ENCODE peak calls at places on chromosomes 7 and 10, in five cellular contexts. One of them, this sample, is unnamed. For H3K9me3 and H3K27me3, the result is how much of the 10 kb centered on the place peaks cover.

GRCh38 chr7:8536431-8536830 is 103.0 kb downstream of the NXPH1 start:
- DNase-seq in endothelial cell of umbilical vein: no peak
- DNase-seq in CD4-positive, CD25-positive, alpha-beta regulatory T cell: no peak
- DNase-seq in astrocyte: no peak
- DNase-seq in GM23248: no peak
- DNase-seq in this sample: no peak

GRCh38 chr7:98266840-98267239 is 14.6 kb upstream of the BRI3 start:
- DNase-seq in astrocyte: no peak
- DNase-seq in CD4-positive, CD25-positive, alpha-beta regulatory T cell: no peak
- DNase-seq in endothelial cell of umbilical vein: no peak
- DNase-seq in GM23248: peak
- DNase-seq in this sample: peak

GRCh38 chr7:119436882-119437281 is 836.1 kb upstream of the KCND2 start:
- DNase-seq in endothelial cell of umbilical vein: no peak
- DNase-seq in GM23248: no peak
- DNase-seq in astrocyte: no peak
- DNase-seq in CD4-positive, CD25-positive, alpha-beta regulatory T cell: no peak
- DNase-seq in this sample: no peak

GRCh38 chr10:84256510-84257342 is 11.9 kb downstream of the RGR start:
- DNase-seq in endothelial cell of umbilical vein: peak
- DNase-seq in astrocyte: peak
- DNase-seq in CD4-positive, CD25-positive, alpha-beta regulatory T cell: peak
- DNase-seq in GM23248: peak
- DNase-seq in this sample: peak

GRCh38 chr10:70458329-70459060 is 17.0 kb upstream of the NODAL start:
- DNase-seq in CD4-positive, CD25-positive, alpha-beta regulatory T cell: no peak
- DNase-seq in GM23248: peak
- DNase-seq in astrocyte: peak
- DNase-seq in endothelial cell of umbilical vein: peak
- DNase-seq in this sample: peak

GRCh38 chr10:116849271-116850057 is at the start of gene ENO4:
- DNase-seq in GM23248: peak
- DNase-seq in astrocyte: peak
- DNase-seq in endothelial cell of umbilical vein: peak
- DNase-seq in CD4-positive, CD25-positive, alpha-beta regulatory T cell: peak
- DNase-seq in this sample: peak

GRCh38 chr7:70786076-70786475 is 345.9 kb upstream of the GALNT17 start:
- DNase-seq in endothelial cell of umbilical vein: no peak
- DNase-seq in astrocyte: no peak
- DNase-seq in CD4-positive, CD25-positive, alpha-beta regulatory T cell: no peak
- DNase-seq in GM23248: no peak
- DNase-seq in this sample: no peak

GRCh38 chr10:70162892-70163201 is 7.5 kb downstream of the SAR1A start:
- DNase-seq in astrocyte: no peak
- DNase-seq in endothelial cell of umbilical vein: no peak
- DNase-seq in GM23248: no peak
- DNase-seq in CD4-positive, CD25-positive, alpha-beta regulatory T cell: peak
- DNase-seq in this sample: peak

GRCh38 chr10:110502851-110503301 is 5.2 kb downstream of the DUSP5 start:
- DNase-seq in astrocyte: peak
- DNase-seq in CD4-positive, CD25-positive, alpha-beta regulatory T cell: peak
- DNase-seq in GM23248: peak
- DNase-seq in endothelial cell of umbilical vein: peak
- DNase-seq in this sample: peak

GRCh38 chr7:5491251-5492044 is 67.8 kb upstream of the TNRC18 start:
- DNase-seq in GM23248: no peak
- DNase-seq in astrocyte: no peak
- DNase-seq in CD4-positive, CD25-positive, alpha-beta regulatory T cell: no peak
- DNase-seq in endothelial cell of umbilical vein: no peak
- DNase-seq in this sample: no peak

GRCh38 chr7:42090806-42091205 is 146.2 kb downstream of the GLI3 start:
- DNase-seq in GM23248: no peak
- DNase-seq in endothelial cell of umbilical vein: no peak
- DNase-seq in astrocyte: no peak
- DNase-seq in CD4-positive, CD25-positive, alpha-beta regulatory T cell: no peak
- DNase-seq in this sample: no peak

GRCh38 chr7:129721139-129721538 is 109.6 kb downstream of the NRF1 start:
- DNase-seq in astrocyte: no peak
- DNase-seq in CD4-positive, CD25-positive, alpha-beta regulatory T cell: no peak
- DNase-seq in endothelial cell of umbilical vein: no peak
- DNase-seq in GM23248: peak
- DNase-seq in this sample: no peak

GRCh38 chr7:88546808-88547207 is 212.7 kb upstream of the ZNF804B start:
- DNase-seq in CD4-positive, CD25-positive, alpha-beta regulatory T cell: no peak
- DNase-seq in astrocyte: no peak
- DNase-seq in endothelial cell of umbilical vein: peak
- DNase-seq in GM23248: peak
- DNase-seq in this sample: no peak

GRCh38 chr10:123165445-123166072 is 11.4 kb downstream of the BUB3 start:
- DNase-seq in astrocyte: no peak
- DNase-seq in endothelial cell of umbilical vein: no peak
- DNase-seq in GM23248: no peak
- DNase-seq in CD4-positive, CD25-positive, alpha-beta regulatory T cell: no peak
- DNase-seq in this sample: no peak

GRCh38 chr7:158353606-158354570 is 233.7 kb downstream of the PTPRN2 start:
- DNase-seq in astrocyte: no peak
- DNase-seq in endothelial cell of umbilical vein: no peak
- DNase-seq in GM23248: peak
- DNase-seq in CD4-positive, CD25-positive, alpha-beta regulatory T cell: no peak
- DNase-seq in this sample: peak

GRCh38 chr7:151684408-151685175 is 164.9 kb upstream of the RHEB start:
- DNase-seq in GM23248: peak
- DNase-seq in CD4-positive, CD25-positive, alpha-beta regulatory T cell: no peak
- DNase-seq in endothelial cell of umbilical vein: no peak
- DNase-seq in astrocyte: no peak
- DNase-seq in this sample: no peak

GRCh38 chr7:80286611-80287010 is 152.0 kb downstream of the GNAI1 start:
- DNase-seq in CD4-positive, CD25-positive, alpha-beta regulatory T cell: no peak
- DNase-seq in GM23248: no peak
- DNase-seq in endothelial cell of umbilical vein: no peak
- DNase-seq in astrocyte: no peak
- DNase-seq in this sample: no peak

GRCh38 chr7:70717553-70718248 is 414.2 kb upstream of the GALNT17 start:
- DNase-seq in CD4-positive, CD25-positive, alpha-beta regulatory T cell: no peak
- DNase-seq in endothelial cell of umbilical vein: no peak
- DNase-seq in astrocyte: no peak
- DNase-seq in GM23248: no peak
- DNase-seq in this sample: no peak

GRCh38 chr7:101163281-101164070 is 1.9 kb downstream of the VGF start:
- DNase-seq in GM23248: peak
- DNase-seq in endothelial cell of umbilical vein: no peak
- DNase-seq in CD4-positive, CD25-positive, alpha-beta regulatory T cell: peak
- DNase-seq in astrocyte: no peak
- DNase-seq in this sample: no peak

GRCh38 chr7:110762514-110762913 is 328.4 kb upstream of the LRRN3 start:
- DNase-seq in astrocyte: no peak
- DNase-seq in CD4-positive, CD25-positive, alpha-beta regulatory T cell: no peak
- DNase-seq in GM23248: no peak
- DNase-seq in endothelial cell of umbilical vein: peak
- DNase-seq in this sample: no peak

GRCh38 chr10:58266003-58266825 is 1.5 kb downstream of the IPMK start:
- DNase-seq in endothelial cell of umbilical vein: peak
- DNase-seq in CD4-positive, CD25-positive, alpha-beta regulatory T cell: peak
- DNase-seq in astrocyte: peak
- DNase-seq in GM23248: peak
- DNase-seq in this sample: peak

GRCh38 chr10:26890956-26891355 is 30.2 kb upstream of the ABI1 start:
- DNase-seq in CD4-positive, CD25-positive, alpha-beta regulatory T cell: peak
- DNase-seq in GM23248: peak
- DNase-seq in astrocyte: peak
- DNase-seq in endothelial cell of umbilical vein: peak
- DNase-seq in this sample: peak

GRCh38 chr7:155377837-155378579 is 79.9 kb upstream of the EN2 start:
- DNase-seq in CD4-positive, CD25-positive, alpha-beta regulatory T cell: no peak
- DNase-seq in GM23248: peak
- DNase-seq in endothelial cell of umbilical vein: peak
- DNase-seq in astrocyte: peak
- DNase-seq in this sample: peak

GRCh38 chr7:12322903-12323300 is 80.8 kb downstream of the VWDE start:
- DNase-seq in CD4-positive, CD25-positive, alpha-beta regulatory T cell: no peak
- DNase-seq in GM23248: peak
- DNase-seq in astrocyte: peak
- DNase-seq in endothelial cell of umbilical vein: no peak
- DNase-seq in this sample: peak

GRCh38 chr7:100118388-100119074 is 627 bp downstream of the TAF6 start:
- DNase-seq in CD4-positive, CD25-positive, alpha-beta regulatory T cell: no peak
- DNase-seq in GM23248: no peak
- DNase-seq in astrocyte: no peak
- DNase-seq in endothelial cell of umbilical vein: no peak
- DNase-seq in this sample: no peak

GRCh38 chr10:132518572-132519381 is 18.8 kb upstream of the INPP5A start:
- DNase-seq in CD4-positive, CD25-positive, alpha-beta regulatory T cell: no peak
- DNase-seq in GM23248: no peak
- DNase-seq in endothelial cell of umbilical vein: no peak
- DNase-seq in astrocyte: no peak
- DNase-seq in this sample: peak

GRCh38 chr10:11284291-11285085 is 266.8 kb downstream of the CELF2 start:
- DNase-seq in endothelial cell of umbilical vein: no peak
- DNase-seq in GM23248: no peak
- DNase-seq in astrocyte: no peak
- DNase-seq in CD4-positive, CD25-positive, alpha-beta regulatory T cell: no peak
- DNase-seq in this sample: no peak

GRCh38 chr7:92973964-92974363 is 137.6 kb upstream of the CDK6 start:
- DNase-seq in astrocyte: peak
- DNase-seq in GM23248: peak
- DNase-seq in endothelial cell of umbilical vein: no peak
- DNase-seq in CD4-positive, CD25-positive, alpha-beta regulatory T cell: no peak
- DNase-seq in this sample: no peak

GRCh38 chr10:103262229-103262628 is 14.7 kb upstream of the INA start:
- DNase-seq in GM23248: peak
- DNase-seq in endothelial cell of umbilical vein: no peak
- DNase-seq in astrocyte: no peak
- DNase-seq in CD4-positive, CD25-positive, alpha-beta regulatory T cell: no peak
- DNase-seq in this sample: no peak

GRCh38 chr10:16436367-16436757 is 448 bp upstream of the PTER start:
- DNase-seq in astrocyte: no peak
- DNase-seq in GM23248: peak
- DNase-seq in CD4-positive, CD25-positive, alpha-beta regulatory T cell: no peak
- DNase-seq in endothelial cell of umbilical vein: no peak
- DNase-seq in this sample: no peak

GRCh38 chr7:152521420-152522337 is 85.9 kb upstream of the KMT2C start:
- DNase-seq in CD4-positive, CD25-positive, alpha-beta regulatory T cell: no peak
- DNase-seq in GM23248: no peak
- DNase-seq in endothelial cell of umbilical vein: no peak
- DNase-seq in astrocyte: no peak
- DNase-seq in this sample: peak

GRCh38 chr7:70585071-70585470 is 546.9 kb upstream of the GALNT17 start:
- DNase-seq in astrocyte: no peak
- DNase-seq in CD4-positive, CD25-positive, alpha-beta regulatory T cell: no peak
- DNase-seq in GM23248: no peak
- DNase-seq in endothelial cell of umbilical vein: no peak
- DNase-seq in this sample: no peak

GRCh38 chr7:50817561-50817960 is 34.9 kb upstream of the GRB10 start:
- DNase-seq in endothelial cell of umbilical vein: peak
- DNase-seq in astrocyte: no peak
- DNase-seq in CD4-positive, CD25-positive, alpha-beta regulatory T cell: no peak
- DNase-seq in GM23248: no peak
- DNase-seq in this sample: no peak
- H3K4me3 ChIP-seq in endothelial cell of umbilical vein: no peak
- H3K4me3 ChIP-seq in astrocyte: no peak
- H3K4me3 ChIP-seq in CD4-positive, CD25-positive, alpha-beta regulatory T cell: no peak
- H3K4me3 ChIP-seq in GM23248: no peak
- H3K4me3 ChIP-seq in this sample: no peak

DNA sequence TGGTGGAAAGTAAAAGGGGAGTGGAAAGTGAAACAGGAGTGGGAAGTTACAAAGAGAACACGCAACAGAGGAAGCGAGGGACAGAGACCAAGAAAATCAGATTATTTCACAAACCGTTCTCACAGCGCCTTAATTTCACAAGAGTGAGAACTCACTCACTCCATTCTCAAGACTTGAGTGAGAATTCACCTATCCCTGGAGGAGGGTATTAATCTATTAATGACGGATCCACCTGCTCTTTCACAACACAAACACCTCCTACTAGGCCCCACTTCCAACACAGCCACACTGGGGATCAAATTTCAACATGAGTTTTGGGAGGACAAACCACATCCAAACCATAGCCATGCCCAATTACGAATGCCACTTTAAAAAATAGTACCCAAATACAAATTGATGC is 297.6 kb downstream of the GPAM start:
- DNase-seq in GM23248: no peak
- DNase-seq in endothelial cell of umbilical vein: no peak
- DNase-seq in astrocyte: no peak
- DNase-seq in CD4-positive, CD25-positive, alpha-beta regulatory T cell: no peak
- DNase-seq in this sample: no peak
- H3K9me3 ChIP-seq in GM23248: under half
- H3K9me3 ChIP-seq in endothelial cell of umbilical vein: under half
- H3K9me3 ChIP-seq in astrocyte: under half
- H3K9me3 ChIP-seq in CD4-positive, CD25-positive, alpha-beta regulatory T cell: under half
- H3K9me3 ChIP-seq in this sample: under half

DNA sequence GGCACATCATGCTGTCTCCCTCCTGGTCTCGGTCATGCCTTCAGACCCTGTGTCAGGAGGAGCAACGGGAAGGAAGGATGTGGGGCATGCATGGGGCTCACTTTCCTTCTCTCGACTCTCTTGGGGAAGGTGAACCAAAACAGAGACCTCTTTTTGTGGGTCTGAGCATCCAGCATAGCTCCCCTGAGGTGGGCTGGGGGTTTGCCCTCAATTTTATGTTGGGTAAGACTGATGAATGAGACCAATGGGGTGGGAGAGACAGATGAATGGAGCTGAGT is 2.6 kb downstream of the ACSL5 start:
- DNase-seq in endothelial cell of umbilical vein: no peak
- DNase-seq in astrocyte: no peak
- DNase-seq in CD4-positive, CD25-positive, alpha-beta regulatory T cell: no peak
- DNase-seq in GM23248: no peak
- DNase-seq in this sample: no peak
- H3K27me3 ChIP-seq in endothelial cell of umbilical vein: under half
- H3K27me3 ChIP-seq in astrocyte: under half
- H3K27me3 ChIP-seq in CD4-positive, CD25-positive, alpha-beta regulatory T cell: under half
- H3K27me3 ChIP-seq in GM23248: under half
- H3K27me3 ChIP-seq in this sample: under half

DNA sequence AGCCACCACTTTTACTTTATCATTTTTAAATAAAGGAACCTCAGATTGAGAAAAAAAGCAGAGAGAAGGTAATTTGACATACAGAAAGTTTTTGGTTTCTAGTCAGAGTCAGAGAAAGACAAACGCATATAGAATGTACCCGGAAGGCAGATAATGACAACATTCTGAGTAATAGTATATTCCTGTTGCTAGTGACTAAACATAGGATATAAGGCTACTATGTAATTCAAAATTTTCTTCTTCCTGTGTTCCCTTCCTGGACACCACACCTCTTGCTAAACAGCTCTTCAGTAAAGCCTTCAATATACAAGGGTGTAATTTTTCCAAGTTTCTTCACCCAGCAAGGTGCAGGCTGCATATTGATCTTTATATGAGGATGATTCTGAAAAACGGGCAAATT is 597.6 kb downstream of the PCDH15 start:
- DNase-seq in GM23248: no peak
- DNase-seq in astrocyte: no peak
- DNase-seq in CD4-positive, CD25-positive, alpha-beta regulatory T cell: no peak
- DNase-seq in endothelial cell of umbilical vein: no peak
- DNase-seq in this sample: no peak
- H3K4me3 ChIP-seq in GM23248: no peak
- H3K4me3 ChIP-seq in astrocyte: no peak
- H3K4me3 ChIP-seq in CD4-positive, CD25-positive, alpha-beta regulatory T cell: no peak
- H3K4me3 ChIP-seq in endothelial cell of umbilical vein: no peak
- H3K4me3 ChIP-seq in this sample: no peak

GRCh38 chr7:73369009-73369408 is 41.0 kb downstream of the FKBP6 start:
- DNase-seq in CD4-positive, CD25-positive, alpha-beta regulatory T cell: no peak
- DNase-seq in GM23248: no peak
- DNase-seq in endothelial cell of umbilical vein: no peak
- DNase-seq in astrocyte: no peak
- DNase-seq in this sample: no peak
- H3K9me3 ChIP-seq in CD4-positive, CD25-positive, alpha-beta regulatory T cell: under half
- H3K9me3 ChIP-seq in GM23248: under half
- H3K9me3 ChIP-seq in endothelial cell of umbilical vein: under half
- H3K9me3 ChIP-seq in astrocyte: under half
- H3K9me3 ChIP-seq in this sample: under half